ENCODE peak calls at places on chromosomes 4 and X, in nine cellular contexts. One of them, this sample, is unnamed.
A peak's percentile ranks its signal among the peaks of the same experiment; 100 is the strongest.

GRCh38 chr4:116358633-116359222 is 726.6 kb downstream of the TRAM1L1 start:
- DNase-seq in mesenchymal stem cell: peak; percentile 81
- DNase-seq in G401: no peak
- DNase-seq in HEK293T: peak; percentile 60
- DNase-seq in choroid plexus epithelial cell: peak; percentile 83
- DNase-seq in Peyer's patch: peak; percentile 61
- DNase-seq in AG10803: peak; percentile 49
- DNase-seq in RCC 7860: peak; percentile 50
- DNase-seq in astrocyte of the hippocampus: peak; percentile 52
- DNase-seq in this sample: peak; percentile 23

GRCh38 chr4:127479031-127479622 is 153.6 kb upstream of the INTU start:
- DNase-seq in RCC 7860: peak; percentile 11
- DNase-seq in mesenchymal stem cell: peak; percentile 49
- DNase-seq in choroid plexus epithelial cell: peak; percentile 70
- DNase-seq in astrocyte of the hippocampus: peak; percentile 63
- DNase-seq in AG10803: peak; percentile 54
- DNase-seq in Peyer's patch: no peak
- DNase-seq in HEK293T: peak; percentile 10
- DNase-seq in G401: peak; percentile 12
- DNase-seq in this sample: no peak

GRCh38 chr4:158775091-158775651 is 6.3 kb downstream of the FNIP2 start:
- DNase-seq in Peyer's patch: no peak
- DNase-seq in mesenchymal stem cell: peak; percentile 77
- DNase-seq in AG10803: peak; percentile 72
- DNase-seq in choroid plexus epithelial cell: peak; percentile 76
- DNase-seq in RCC 7860: no peak
- DNase-seq in G401: no peak
- DNase-seq in astrocyte of the hippocampus: peak; percentile 71
- DNase-seq in HEK293T: no peak
- DNase-seq in this sample: no peak

GRCh38 chrX:275967-276587 is 5.1 kb upstream of the PLCXD1 start:
- DNase-seq in RCC 7860: peak; percentile 40
- DNase-seq in mesenchymal stem cell: peak; percentile 70
- DNase-seq in astrocyte of the hippocampus: peak; percentile 62
- DNase-seq in AG10803: peak; percentile 53
- DNase-seq in HEK293T: peak; percentile 71
- DNase-seq in Peyer's patch: peak; percentile 86
- DNase-seq in G401: peak; percentile 68
- DNase-seq in choroid plexus epithelial cell: peak; percentile 27
- DNase-seq in this sample: no peak

GRCh38 chr4:13142191-13142590 is 341.9 kb downstream of the RAB28 start:
- DNase-seq in mesenchymal stem cell: no peak
- DNase-seq in G401: no peak
- DNase-seq in HEK293T: no peak
- DNase-seq in Peyer's patch: no peak
- DNase-seq in choroid plexus epithelial cell: no peak
- DNase-seq in AG10803: no peak
- DNase-seq in RCC 7860: no peak
- DNase-seq in astrocyte of the hippocampus: no peak
- DNase-seq in this sample: no peak

GRCh38 chrX:56564182-56564885 is 907 bp downstream of the UBQLN2 start:
- DNase-seq in choroid plexus epithelial cell: peak; percentile 54
- DNase-seq in Peyer's patch: peak; percentile 48
- DNase-seq in G401: peak; percentile 57
- DNase-seq in HEK293T: no peak
- DNase-seq in mesenchymal stem cell: peak; percentile 61
- DNase-seq in RCC 7860: peak; percentile 18
- DNase-seq in AG10803: peak; percentile 41
- DNase-seq in astrocyte of the hippocampus: peak; percentile 65
- DNase-seq in this sample: no peak

GRCh38 chr4:75630932-75631320 is 598 bp upstream of the CDKL2 start:
- DNase-seq in RCC 7860: no peak
- DNase-seq in choroid plexus epithelial cell: no peak
- DNase-seq in Peyer's patch: no peak
- DNase-seq in mesenchymal stem cell: no peak
- DNase-seq in astrocyte of the hippocampus: no peak
- DNase-seq in G401: peak; percentile 64
- DNase-seq in AG10803: no peak
- DNase-seq in HEK293T: no peak
- DNase-seq in this sample: no peak

GRCh38 chr4:26459054-26459755 is 31.1 kb downstream of the CCKAR start:
- DNase-seq in G401: peak; percentile 52
- DNase-seq in mesenchymal stem cell: peak; percentile 62
- DNase-seq in HEK293T: peak; percentile 53
- DNase-seq in AG10803: peak; percentile 79
- DNase-seq in Peyer's patch: no peak
- DNase-seq in astrocyte of the hippocampus: peak; percentile 72
- DNase-seq in choroid plexus epithelial cell: peak; percentile 87
- DNase-seq in RCC 7860: peak; percentile 60
- DNase-seq in this sample: peak; percentile 56

GRCh38 chr4:15794432-15794831 is 16.3 kb downstream of the CD38 start:
- DNase-seq in G401: no peak
- DNase-seq in mesenchymal stem cell: no peak
- DNase-seq in RCC 7860: no peak
- DNase-seq in Peyer's patch: no peak
- DNase-seq in AG10803: no peak
- DNase-seq in astrocyte of the hippocampus: no peak
- DNase-seq in choroid plexus epithelial cell: no peak
- DNase-seq in HEK293T: no peak
- DNase-seq in this sample: no peak

GRCh38 chr4:85565761-85566480 is 91.0 kb downstream of the ARHGAP24 start:
- DNase-seq in G401: no peak
- DNase-seq in astrocyte of the hippocampus: peak; percentile 72
- DNase-seq in choroid plexus epithelial cell: peak; percentile 86
- DNase-seq in HEK293T: no peak
- DNase-seq in mesenchymal stem cell: peak; percentile 43
- DNase-seq in Peyer's patch: no peak
- DNase-seq in RCC 7860: no peak
- DNase-seq in AG10803: peak; percentile 72
- DNase-seq in this sample: peak; percentile 64

GRCh38 chrX:41543668-41544067 is 96.5 kb downstream of the NYX start:
- DNase-seq in AG10803: no peak
- DNase-seq in choroid plexus epithelial cell: no peak
- DNase-seq in RCC 7860: no peak
- DNase-seq in Peyer's patch: no peak
- DNase-seq in HEK293T: no peak
- DNase-seq in astrocyte of the hippocampus: no peak
- DNase-seq in G401: no peak
- DNase-seq in mesenchymal stem cell: no peak
- DNase-seq in this sample: no peak

GRCh38 chr4:169821402-169821801 is 63.7 kb upstream of the HPF1 start:
- DNase-seq in RCC 7860: no peak
- DNase-seq in HEK293T: no peak
- DNase-seq in astrocyte of the hippocampus: no peak
- DNase-seq in mesenchymal stem cell: no peak
- DNase-seq in choroid plexus epithelial cell: no peak
- DNase-seq in G401: no peak
- DNase-seq in AG10803: no peak
- DNase-seq in Peyer's patch: no peak
- DNase-seq in this sample: no peak

GRCh38 chr4:17624821-17625220 is 10.4 kb downstream of the MED28 start:
- DNase-seq in AG10803: no peak
- DNase-seq in G401: no peak
- DNase-seq in RCC 7860: no peak
- DNase-seq in astrocyte of the hippocampus: no peak
- DNase-seq in HEK293T: no peak
- DNase-seq in mesenchymal stem cell: no peak
- DNase-seq in Peyer's patch: no peak
- DNase-seq in choroid plexus epithelial cell: no peak
- DNase-seq in this sample: no peak

GRCh38 chr4:151436093-151436518 is 27.1 kb downstream of the FHIP1A start:
- DNase-seq in mesenchymal stem cell: no peak
- DNase-seq in astrocyte of the hippocampus: peak; percentile 53
- DNase-seq in AG10803: no peak
- DNase-seq in G401: no peak
- DNase-seq in Peyer's patch: no peak
- DNase-seq in choroid plexus epithelial cell: peak; percentile 22
- DNase-seq in HEK293T: no peak
- DNase-seq in RCC 7860: peak; percentile 27
- DNase-seq in this sample: no peak

GRCh38 chr4:138410266-138410665 is 168.1 kb upstream of the SLC7A11 start:
- DNase-seq in RCC 7860: no peak
- DNase-seq in Peyer's patch: no peak
- DNase-seq in HEK293T: no peak
- DNase-seq in G401: no peak
- DNase-seq in AG10803: no peak
- DNase-seq in choroid plexus epithelial cell: no peak
- DNase-seq in mesenchymal stem cell: no peak
- DNase-seq in astrocyte of the hippocampus: no peak
- DNase-seq in this sample: no peak

GRCh38 chr4:125741825-125742452 is 427.2 kb downstream of the FAT4 start:
- DNase-seq in RCC 7860: peak; percentile 37
- DNase-seq in astrocyte of the hippocampus: peak; percentile 32
- DNase-seq in G401: no peak
- DNase-seq in Peyer's patch: no peak
- DNase-seq in mesenchymal stem cell: peak; percentile 33
- DNase-seq in HEK293T: peak; percentile 21
- DNase-seq in choroid plexus epithelial cell: peak; percentile 74
- DNase-seq in AG10803: peak; percentile 35
- DNase-seq in this sample: no peak

GRCh38 chrX:44784241-44784640 is 59.6 kb upstream of the DUSP21 start:
- DNase-seq in mesenchymal stem cell: no peak
- DNase-seq in G401: no peak
- DNase-seq in Peyer's patch: no peak
- DNase-seq in HEK293T: no peak
- DNase-seq in RCC 7860: no peak
- DNase-seq in astrocyte of the hippocampus: no peak
- DNase-seq in AG10803: peak; percentile 8
- DNase-seq in choroid plexus epithelial cell: no peak
- DNase-seq in this sample: no peak

GRCh38 chr4:121030711-121031110 is 41.6 kb downstream of the NDNF start:
- DNase-seq in choroid plexus epithelial cell: no peak
- DNase-seq in Peyer's patch: no peak
- DNase-seq in AG10803: peak; percentile 45
- DNase-seq in HEK293T: no peak
- DNase-seq in G401: peak; percentile 5
- DNase-seq in RCC 7860: no peak
- DNase-seq in astrocyte of the hippocampus: no peak
- DNase-seq in mesenchymal stem cell: no peak
- DNase-seq in this sample: no peak

GRCh38 chr4:1200425-1201035 is 28.1 kb upstream of the SPON2 start:
- DNase-seq in HEK293T: no peak
- DNase-seq in mesenchymal stem cell: peak; percentile 97
- DNase-seq in Peyer's patch: peak; percentile 82
- DNase-seq in RCC 7860: no peak
- DNase-seq in AG10803: peak; percentile 84
- DNase-seq in G401: no peak
- DNase-seq in astrocyte of the hippocampus: peak; percentile 55
- DNase-seq in choroid plexus epithelial cell: peak; percentile 91
- DNase-seq in this sample: peak; percentile 73

GRCh38 chr4:6296026-6296425 is 26.4 kb downstream of the WFS1 start:
- DNase-seq in HEK293T: no peak
- DNase-seq in astrocyte of the hippocampus: no peak
- DNase-seq in mesenchymal stem cell: no peak
- DNase-seq in choroid plexus epithelial cell: no peak
- DNase-seq in Peyer's patch: no peak
- DNase-seq in G401: no peak
- DNase-seq in RCC 7860: no peak
- DNase-seq in AG10803: no peak
- DNase-seq in this sample: no peak

GRCh38 chr4:36011381-36011780 is 232.9 kb downstream of the ARAP2 start:
- DNase-seq in Peyer's patch: no peak
- DNase-seq in AG10803: no peak
- DNase-seq in G401: no peak
- DNase-seq in RCC 7860: peak; percentile 11
- DNase-seq in HEK293T: no peak
- DNase-seq in mesenchymal stem cell: peak; percentile 26
- DNase-seq in astrocyte of the hippocampus: no peak
- DNase-seq in choroid plexus epithelial cell: peak; percentile 11
- DNase-seq in this sample: peak; percentile 6

GRCh38 chr4:185165605-185166063 is 22.6 kb downstream of the SLC25A4 start:
- DNase-seq in AG10803: peak; percentile 74
- DNase-seq in Peyer's patch: no peak
- DNase-seq in RCC 7860: no peak
- DNase-seq in astrocyte of the hippocampus: peak; percentile 82
- DNase-seq in mesenchymal stem cell: peak; percentile 75
- DNase-seq in HEK293T: no peak
- DNase-seq in choroid plexus epithelial cell: peak; percentile 82
- DNase-seq in G401: no peak
- DNase-seq in this sample: peak; percentile 71

This sample was measured in non-pigmented ciliary epithelial cell.